ENCODE peak calls at places on chromosomes 2 and 18, in eight cellular contexts. D is SJSA1; K is pancreas; N is GOT3; R is right atrium auricular region; P is H54; V is stimulated activated CD4-positive, alpha-beta T cell treated with anti-CD3 and anti-CD28 coated beads, Interleukin-1b, Interleukin-23, amount 100 ng/mL, for 4 hours; W is activated CD4-positive, alpha-beta T cell treated with anti-CD3 and anti-CD28 coated beads, Interleukin-2, amount 10 ng/mL, durations not matched to agents 7 days and 5 days. Q is an unnamed sample.

GRCh38 chr2:1645761-1646476 is 98.4 kb downstream of the PXDN start:
- DNase-seq in D (peak; percentile 38), K (no peak), N (no peak), R (peak; percentile 54), P (no peak), V (no peak), W (no peak), Q (no peak)

GRCh38 chr2:109331864-109332848 is 203.2 kb downstream of the SH3RF3 start:
- DNase-seq in D (peak; percentile 94), K (no peak), N (peak; percentile 32), R (peak; percentile 89), P (peak; percentile 78), V (no peak), W (peak; percentile 43), Q (no peak)

GRCh38 chr18:70920840-70921374 is 632.1 kb downstream of the SOCS6 start:
- DNase-seq in D (no peak), K (no peak), N (no peak), R (no peak), P (no peak), V (no peak), W (no peak), Q (no peak)

GRCh38 chr2:116987447-116987846 is 827.0 kb upstream of the DDX18 start:
- DNase-seq in D (no peak), K (no peak), N (no peak), R (no peak), P (no peak), V (no peak), W (no peak), Q (no peak)

GRCh38 chr2:15673919-15674636 is 82.4 kb downstream of the DDX1 start:
- DNase-seq in D (no peak), K (no peak), N (no peak), R (no peak), P (no peak), V (no peak), W (no peak), Q (no peak)

GRCh38 chr2:195671563-195671962 is 14.5 kb downstream of the SLC39A10 start:
- DNase-seq in D (no peak), K (no peak), N (no peak), R (no peak), P (no peak), V (no peak), W (no peak), Q (no peak)

GRCh38 chr18:7926526-7926925 is 359.4 kb downstream of the PTPRM start:
- DNase-seq in D (no peak), K (peak; percentile 34), N (no peak), R (no peak), P (no peak), V (no peak), W (no peak), Q (no peak)

GRCh38 chr2:97717618-97718005 is 4.2 kb downstream of the ZAP70 start:
- DNase-seq in D (no peak), K (no peak), N (no peak), R (no peak), P (no peak), V (no peak), W (no peak), Q (no peak)

GRCh38 chr18:7521226-7521856 is 45.8 kb upstream of the PTPRM start:
- DNase-seq in D (no peak), K (no peak), N (no peak), R (no peak), P (no peak), V (no peak), W (no peak), Q (no peak)

GRCh38 chr2:4678937-4679336 is 975.6 kb downstream of the DCDC2C start:
- DNase-seq in D (no peak), K (no peak), N (no peak), R (no peak), P (no peak), V (no peak), W (no peak), Q (no peak)

GRCh38 chr18:13570216-13570615 is 156.1 kb downstream of the FAM210A start:
- DNase-seq in D (no peak), K (no peak), N (no peak), R (no peak), P (no peak), V (no peak), W (no peak), Q (no peak)

GRCh38 chr2:156956161-156956560 is 301.3 kb upstream of the GALNT5 start:
- DNase-seq in D (no peak), K (no peak), N (no peak), R (no peak), P (no peak), V (no peak), W (no peak), Q (no peak)

GRCh38 chr2:141611981-141612380 is 518.8 kb downstream of the LRP1B start:
- DNase-seq in D (no peak), K (no peak), N (no peak), R (no peak), P (peak; percentile 1), V (no peak), W (no peak), Q (no peak)

GRCh38 chr2:120709608-120710041 is 26.0 kb upstream of the GLI2 start:
- DNase-seq in D (no peak), K (no peak), N (no peak), R (no peak), P (no peak), V (no peak), W (no peak), Q (no peak)

GRCh38 chr2:232955856-232956255 is 57.2 kb downstream of the NGEF start:
- DNase-seq in D (no peak), K (no peak), N (no peak), R (no peak), P (no peak), V (no peak), W (no peak), Q (no peak)

Q was measured in erythroblast.